ENCODE peak calls at places on chromosomes 5 and 9, in four cellular contexts. W is GM12864, Q is smooth muscle cell of the brain vasculature, N is NCI-H1048. M is an unnamed sample.

GRCh38 chr5:102211165-102211564 is 84.9 kb downstream of the SLCO4C1 start:
- DNase-seq in W (no peak), Q (no peak), N (no peak), M (no peak)

GRCh38 chr9:13705356-13705755 is 425.9 kb upstream of the MPDZ start:
- DNase-seq in W (no peak), Q (no peak), N (no peak), M (peak)

GRCh38 chr5:181194489-181195248 is 10.3 kb downstream of the TRIM7 start:
- DNase-seq in W (no peak), Q (no peak), N (no peak), M (no peak)

GRCh38 chr9:114321759-114322158 is 1.1 kb upstream of the ORM1 start:
- DNase-seq in W (no peak), Q (no peak), N (no peak), M (no peak)

GRCh38 chr5:168076561-168076991 is 214.9 kb upstream of the WWC1 start:
- DNase-seq in W (no peak), Q (no peak), N (no peak), M (no peak)

GRCh38 chr9:72983512-72984021 is 30.7 kb upstream of the ALDH1A1 start:
- DNase-seq in W (no peak), Q (no peak), N (no peak), M (no peak)

GRCh38 chr5:66958126-66958983 is 238.2 kb downstream of the CD180 start:
- DNase-seq in W (no peak), Q (no peak), N (no peak), M (no peak)

GRCh38 chr5:35239911-35240610 is 9.8 kb upstream of the PRLR start:
- DNase-seq in W (no peak), Q (no peak), N (no peak), M (no peak)

GRCh38 chr9:27184556-27185351 is 75.7 kb downstream of the TEK start:
- DNase-seq in W (no peak), Q (peak), N (no peak), M (peak)

GRCh38 chr9:13732290-13732689 is 452.8 kb upstream of the MPDZ start:
- DNase-seq in W (no peak), Q (no peak), N (no peak), M (no peak)

GRCh38 chr5:82023530-82024095 is 51.8 kb downstream of the ATG10 start:
- DNase-seq in W (no peak), Q (no peak), N (no peak), M (no peak)

GRCh38 chr9:4756420-4756819 is 15.4 kb upstream of the AK3 start:
- DNase-seq in W (no peak), Q (no peak), N (no peak), M (no peak)

GRCh38 chr5:34022131-34022705 is 14.4 kb upstream of the AMACR start:
- DNase-seq in W (no peak), Q (no peak), N (no peak), M (no peak)

GRCh38 chr5:16669776-16670175 is 53.0 kb upstream of the RETREG1 start:
- DNase-seq in W (no peak), Q (no peak), N (no peak), M (peak)

GRCh38 chr9:88651682-88652633 is 117.0 kb downstream of the NXNL2 start:
- DNase-seq in W (no peak), Q (peak), N (no peak), M (no peak)

GRCh38 chr9:97804059-97804365 is 49.0 kb upstream of the FOXE1 start:
- DNase-seq in W (no peak), Q (no peak), N (no peak), M (no peak)

GRCh38 chr5:63878788-63879187 is 83.5 kb downstream of the HTR1A start:
- DNase-seq in W (no peak), Q (no peak), N (no peak), M (no peak)

GRCh38 chr5:163503106-163504090 is 2.0 kb upstream of the MAT2B start:
- DNase-seq in W (peak), Q (peak), N (no peak), M (peak)